ENCODE peak calls at places on chromosomes 1 and 21, in ten cellular contexts. E, G, V, L, N, H, T, U, P and O are unnamed samples.

GRCh38 chr1:165842363-165843129 is 15.1 kb downstream of the UCK2 start:
- DNase-seq in E (no peak), G (no peak), V (no peak), L (peak), N (no peak), H (no peak), T (no peak), U (no peak), P (peak), O (peak)

GRCh38 chr1:89519779-89520358 is 4.8 kb upstream of the LRRC8B start:
- DNase-seq in E (no peak), G (peak), V (peak), L (no peak), N (peak), H (peak), T (no peak), U (no peak), P (peak), O (peak)

GRCh38 chr1:204513117-204513716 is 3.0 kb upstream of the MDM4 start:
- DNase-seq in E (peak), G (no peak), V (no peak), L (no peak), N (no peak), H (no peak), T (no peak), U (no peak), P (no peak), O (no peak)

GRCh38 chr1:40612345-40612831 is 53.1 kb downstream of the RIMS3 start:
- DNase-seq in E (peak), G (peak), V (no peak), L (peak), N (peak), H (peak), T (peak), U (peak), P (peak), O (peak)

GRCh38 chr1:224506141-224506814 is 71.7 kb upstream of the WDR26 start:
- DNase-seq in E (no peak), G (no peak), V (no peak), L (no peak), N (peak), H (no peak), T (no peak), U (no peak), P (peak), O (no peak)

GRCh38 chr1:85608851-85609250 is 28.3 kb downstream of the CCN1 start:
- DNase-seq in E (no peak), G (no peak), V (no peak), L (no peak), N (no peak), H (no peak), T (no peak), U (no peak), P (no peak), O (no peak)

GRCh38 chr1:3469849-3470649 is 15.6 kb downstream of the ARHGEF16 start:
- DNase-seq in E (no peak), G (no peak), V (no peak), L (no peak), N (no peak), H (no peak), T (no peak), U (no peak), P (no peak), O (no peak)

GRCh38 chr21:46057111-46057709 is 40.7 kb upstream of the COL6A2 start:
- DNase-seq in E (no peak), G (no peak), V (no peak), L (peak), N (no peak), H (no peak), T (no peak), U (no peak), P (no peak), O (no peak)

GRCh38 chr1:243438815-243439214 is 183.0 kb downstream of the SDCCAG8 start:
- DNase-seq in E (no peak), G (no peak), V (no peak), L (no peak), N (no peak), H (no peak), T (no peak), U (no peak), P (no peak), O (no peak)

GRCh38 chr1:38340409-38340808 is 293.8 kb upstream of the POU3F1 start:
- DNase-seq in E (no peak), G (no peak), V (no peak), L (no peak), N (no peak), H (no peak), T (no peak), U (no peak), P (no peak), O (no peak)

GRCh38 chr1:29186707-29187106 is 5.0 kb upstream of the SRSF4 start:
- DNase-seq in E (no peak), G (no peak), V (no peak), L (no peak), N (no peak), H (no peak), T (no peak), U (no peak), P (no peak), O (no peak)

GRCh38 chr1:91730781-91731732 is 154.9 kb downstream of the TGFBR3 start:
- DNase-seq in E (no peak), G (no peak), V (no peak), L (peak), N (peak), H (no peak), T (no peak), U (no peak), P (peak), O (no peak)

GRCh38 chr1:203463469-203464062 is 12.0 kb upstream of the PRELP start:
- DNase-seq in E (no peak), G (no peak), V (no peak), L (no peak), N (no peak), H (no peak), T (no peak), U (no peak), P (peak), O (no peak)

GRCh38 chr1:60696512-60696911 is 385.8 kb upstream of the NFIA start:
- DNase-seq in E (no peak), G (no peak), V (no peak), L (no peak), N (no peak), H (no peak), T (no peak), U (no peak), P (no peak), O (no peak)

GRCh38 chr1:241136401-241136800 is 220.6 kb downstream of the RGS7 start:
- DNase-seq in E (no peak), G (no peak), V (no peak), L (no peak), N (no peak), H (no peak), T (no peak), U (no peak), P (no peak), O (no peak)

GRCh38 chr1:156359973-156360372 is 9.0 kb upstream of the RHBG start:
- DNase-seq in E (no peak), G (no peak), V (no peak), L (no peak), N (no peak), H (no peak), T (peak), U (no peak), P (peak), O (no peak)

GRCh38 chr1:169031566-169032224 is 74.8 kb upstream of the ATP1B1 start:
- DNase-seq in E (no peak), G (no peak), V (no peak), L (no peak), N (no peak), H (no peak), T (no peak), U (no peak), P (no peak), O (no peak)

GRCh38 chr21:36541721-36542139 is 61.8 kb upstream of the CLDN14 start:
- DNase-seq in E (no peak), G (no peak), V (no peak), L (no peak), N (no peak), H (no peak), T (no peak), U (no peak), P (no peak), O (no peak)

GRCh38 chr21:21268061-21268471 is 269.9 kb downstream of the NCAM2 start:
- DNase-seq in E (peak), G (no peak), V (no peak), L (no peak), N (no peak), H (no peak), T (no peak), U (no peak), P (no peak), O (no peak)

GRCh38 chr1:94617139-94617805 is 75.7 kb upstream of the F3 start:
- DNase-seq in E (no peak), G (no peak), V (no peak), L (no peak), N (peak), H (no peak), T (no peak), U (no peak), P (peak), O (no peak)

GRCh38 chr1:62234709-62235108 is 40.1 kb downstream of the L1TD1 start:
- DNase-seq in E (no peak), G (no peak), V (no peak), L (no peak), N (no peak), H (no peak), T (no peak), U (no peak), P (no peak), O (no peak)

GRCh38 chr1:32761253-32761877 is 55.8 kb downstream of the YARS1 start:
- DNase-seq in E (no peak), G (no peak), V (no peak), L (peak), N (peak), H (no peak), T (peak), U (peak), P (peak), O (no peak)